ENCODE peak calls at places on chromosomes 11 and 22, in ten cellular contexts. X is HTR-8/SVneo; P is prostate gland; Z is NCI-H510A; M is A172; H is stimulated activated CD8-positive, alpha-beta memory T cell treated with anti-CD3 and anti-CD28 coated beads, Interleukin-4, amount 100 ng/mL, for 1 hour; K is NCI-H460; U is fibroblast of lung; L is germinal center; W is PC-3. D is an unnamed sample.

GRCh38 chr11:36352919-36353318 is 56.8 kb downstream of the PRR5L start:
- DNase-seq in X (no peak), P (no peak), Z (no peak), M (no peak), H (no peak), K (no peak), U (no peak), L (no peak), W (no peak), D (no peak)

GRCh38 chr11:65435330-65435931 is 12.8 kb downstream of the NEAT1 start:
- DNase-seq in X (no peak), P (peak; percentile 21), Z (no peak), M (peak; percentile 21), H (no peak), K (no peak), U (no peak), L (no peak), W (no peak), D (no peak)

GRCh38 chr11:18844753-18845367 is 53.3 kb upstream of the PTPN5 start:
- DNase-seq in X (peak; percentile 30), P (no peak), Z (peak; percentile 3), M (peak; percentile 26), H (no peak), K (peak; percentile 26), U (peak; percentile 30), L (peak; percentile 10), W (peak; percentile 67), D (peak; percentile 22)

GRCh38 chr11:64687641-64688533 is 35.1 kb downstream of the NRXN2 start:
- DNase-seq in X (no peak), P (no peak), Z (no peak), M (no peak), H (no peak), K (no peak), U (no peak), L (no peak), W (no peak), D (no peak)

GRCh38 chr22:39577900-39578299 is 7.3 kb downstream of the CACNA1I start:
- DNase-seq in X (no peak), P (no peak), Z (no peak), M (no peak), H (no peak), K (no peak), U (no peak), L (no peak), W (no peak), D (no peak)

GRCh38 chr11:8258771-8259170 is 4.9 kb downstream of the LMO1 start:
- DNase-seq in X (no peak), P (no peak), Z (no peak), M (peak; percentile 47), H (no peak), K (peak; percentile 47), U (peak; percentile 80), L (no peak), W (peak; percentile 50), D (no peak)

GRCh38 chr11:9230291-9230690 is 34.9 kb downstream of the DENND5A start:
- DNase-seq in X (no peak), P (no peak), Z (no peak), M (no peak), H (no peak), K (no peak), U (no peak), L (no peak), W (no peak), D (no peak)

GRCh38 chr22:49692499-49693225 is 135.0 kb downstream of the BRD1 start:
- DNase-seq in X (no peak), P (no peak), Z (no peak), M (no peak), H (no peak), K (no peak), U (no peak), L (no peak), W (no peak), D (no peak)

GRCh38 chr11:34330653-34331052 is 27.2 kb downstream of the ABTB2 start:
- DNase-seq in X (no peak), P (no peak), Z (no peak), M (no peak), H (no peak), K (no peak), U (no peak), L (no peak), W (peak; percentile 49), D (no peak)

GRCh38 chr11:73766763-73767162 is 5.9 kb upstream of the RAB6A start:
- DNase-seq in X (no peak), P (no peak), Z (no peak), M (no peak), H (no peak), K (no peak), U (no peak), L (no peak), W (no peak), D (no peak)

GRCh38 chr11:108220721-108221346 is 1.6 kb downstream of the NPAT start:
- DNase-seq in X (no peak), P (no peak), Z (no peak), M (no peak), H (no peak), K (no peak), U (no peak), L (no peak), W (peak; percentile 9), D (no peak)

GRCh38 chr11:4094348-4095291 is at the start of gene RRM1:
- DNase-seq in X (peak; percentile 96), P (peak; percentile 94), Z (peak; percentile 95), M (peak; percentile 94), H (peak; percentile 85), K (peak; percentile 92), U (peak; percentile 97), L (peak; percentile 88), W (peak; percentile 90), D (peak; percentile 95)

GRCh38 chr11:124886476-124886875 is 11.2 kb downstream of the ROBO4 start:
- DNase-seq in X (no peak), P (no peak), Z (no peak), M (no peak), H (no peak), K (no peak), U (no peak), L (no peak), W (no peak), D (no peak)